ENCODE peak calls at places on chromosomes 3 and 15, in seven cellular contexts. B is cardiac muscle cell, Y is Panc1, M is Peyer's patch, C is IMR-90, P is GM12878, D is heart right ventricle. W is an unnamed sample. For H3K9me3, the result is how much of the 10 kb centered on the place peaks cover.

GRCh38 chr3:154480033-154480432 is 50.0 kb upstream of the GPR149 start:
- DNase-seq in M (no peak), P (no peak), C (no peak), B (no peak), D (no peak), Y (no peak), W (no peak)

GRCh38 chr3:52062499-52062898 is 6.1 kb upstream of the DUSP7 start:
- DNase-seq in D (no peak), M (no peak), Y (no peak), B (peak), C (peak), P (peak), W (no peak)

GRCh38 chr3:63746211-63746610 is 72.9 kb upstream of the C3orf49 start:
- DNase-seq in Y (no peak), B (no peak), M (no peak), D (no peak), C (no peak), P (no peak), W (no peak)

GRCh38 chr3:82927309-82928253 is 1166.1 kb upstream of the GBE1 start:
- DNase-seq in P (no peak), D (no peak), Y (no peak), M (no peak), B (no peak), C (no peak), W (no peak)

GRCh38 chr3:36546196-36546595 is 165.9 kb downstream of the STAC start:
- DNase-seq in B (peak), M (no peak), Y (no peak), C (no peak), D (no peak), P (no peak), W (no peak)

GRCh38 chr3:157157836-157158235 is 2.1 kb downstream of the CCNL1 start:
- DNase-seq in D (no peak), P (no peak), B (no peak), M (no peak), Y (no peak), C (no peak), W (no peak)

GRCh38 chr15:73141216-73141900 is 89.1 kb downstream of the NEO1 start:
- DNase-seq in Y (no peak), M (no peak), B (peak), C (no peak), D (no peak), P (no peak), W (no peak)

GRCh38 chr15:22980189-22981136 is at the start of gene CYFIP1:
- DNase-seq in D (peak), C (peak), B (peak), M (peak), Y (no peak), P (no peak), W (peak)

GRCh38 chr3:160956785-160957184 is 148.4 kb downstream of the B3GALNT1 start:
- DNase-seq in C (peak), Y (no peak), M (no peak), D (no peak), P (no peak), B (peak), W (no peak)

GRCh38 chr3:149658444-149659172 is 783 bp upstream of the WWTR1 start:
- DNase-seq in Y (no peak), D (peak), P (no peak), B (peak), M (peak), C (peak), W (peak)

GRCh38 chr3:4979401-4980228 is at the start of gene BHLHE40:
- DNase-seq in Y (no peak), M (no peak), C (no peak), D (no peak), P (no peak), B (peak), W (no peak)

GRCh38 chr15:52679232-52680040 is at the start of gene ATOSA:
- DNase-seq in M (peak), P (peak), Y (no peak), B (peak), D (peak), C (peak), W (peak)

GRCh38 chr3:30518201-30518864 is 88.1 kb upstream of the TGFBR2 start:
- DNase-seq in M (no peak), B (peak), Y (no peak), D (no peak), P (no peak), C (peak), W (peak)

GRCh38 chr3:99646107-99646435 is 7.7 kb downstream of the COL8A1 start:
- DNase-seq in Y (no peak), M (no peak), C (no peak), D (no peak), B (no peak), P (no peak), W (no peak)

GRCh38 chr3:5198986-5199731 is 11.7 kb downstream of the EDEM1 start:
- DNase-seq in P (no peak), C (no peak), D (no peak), Y (no peak), M (no peak), B (no peak), W (no peak)

GRCh38 chr15:30929064-30929669 is 25.5 kb downstream of the FAN1 start:
- DNase-seq in D (no peak), M (no peak), Y (no peak), C (no peak), B (no peak), P (no peak), W (no peak)

GRCh38 chr15:30065025-30065801 is 17.5 kb upstream of the GOLGA8J start:
- DNase-seq in P (no peak), Y (no peak), D (no peak), B (peak), M (no peak), C (peak), W (peak)

GRCh38 chr3:105865867-105866350 is 2.9 kb downstream of the CBLB start:
- DNase-seq in C (no peak), M (no peak), D (no peak), Y (no peak), B (no peak), P (no peak), W (no peak)

DNA sequence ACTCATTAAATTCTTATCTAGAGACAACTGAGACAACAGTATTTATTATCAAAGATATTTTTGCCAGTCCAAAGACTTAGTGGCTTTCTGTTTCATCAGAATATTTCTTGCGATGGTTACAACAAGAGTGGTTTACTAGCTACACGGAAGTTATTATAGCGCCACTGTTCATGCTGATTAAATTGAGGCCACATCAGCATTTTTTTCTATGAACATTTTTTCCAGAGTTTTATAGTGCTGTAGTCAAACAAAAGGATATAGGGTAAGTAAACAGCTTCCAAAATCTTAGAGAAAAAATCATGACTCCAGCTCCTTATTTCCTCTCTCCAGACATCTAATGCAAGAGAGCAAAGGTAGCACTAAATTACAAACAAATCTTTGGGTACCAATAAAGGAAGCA is 1264.4 kb downstream of the ZPLD1 start:
- DNase-seq in P (no peak), C (no peak), D (no peak), Y (no peak), B (no peak), M (no peak), W (no peak)
- H3K9me3 ChIP-seq in P (under half), C (under half), D (under half), Y (under half), B (under half), M (under half), W (under half)

GRCh38 chr3:32261545-32261944 is 23.1 kb downstream of the CMTM8 start:
- DNase-seq in C (no peak), P (no peak), D (no peak), M (no peak), B (no peak), Y (no peak), W (no peak)

GRCh38 chr3:32257042-32257441 is 18.6 kb downstream of the CMTM8 start:
- DNase-seq in C (no peak), D (no peak), P (no peak), Y (no peak), M (no peak), B (no peak), W (no peak)

GRCh38 chr3:32258869-32259268 is 20.4 kb downstream of the CMTM8 start:
- DNase-seq in C (no peak), M (no peak), Y (no peak), D (no peak), B (no peak), P (no peak), W (peak)

GRCh38 chr3:32257641-32258438 is 19.4 kb downstream of the CMTM8 start:
- DNase-seq in D (no peak), B (no peak), P (no peak), C (no peak), Y (no peak), M (no peak), W (no peak)

GRCh38 chr3:32262201-32262600 is 23.7 kb downstream of the CMTM8 start:
- DNase-seq in Y (no peak), P (no peak), D (no peak), M (no peak), C (no peak), B (no peak), W (peak)
- TF ChIP-seq CTCF in Y (no peak), P (no peak), D (no peak), M (no peak), C (no peak), B (no peak), W (no peak)

GRCh38 chr15:68364660-68365035 is 67.3 kb downstream of the ITGA11 start:
- DNase-seq in B (no peak), M (no peak), Y (no peak), D (no peak), P (no peak), C (no peak), W (no peak)
- H3K9me3 ChIP-seq in B (under half), M (under half), Y (under half), D (under half), P (under half), C (under half), W (under half)

GRCh38 chr3:13199006-13199776 is 126.0 kb upstream of the IQSEC1 start:
- DNase-seq in P (no peak), M (peak), Y (no peak), D (no peak), B (no peak), C (no peak), W (no peak)

GRCh38 chr3:13199899-13200451 is 126.7 kb upstream of the IQSEC1 start:
- DNase-seq in C (no peak), M (no peak), B (no peak), D (no peak), Y (no peak), P (no peak), W (no peak)

GRCh38 chr3:13200465-13200864 is 127.2 kb upstream of the IQSEC1 start:
- DNase-seq in D (no peak), P (no peak), Y (no peak), C (no peak), M (peak), B (no peak), W (no peak)

GRCh38 chr3:13202744-13203397 is 129.6 kb upstream of the IQSEC1 start:
- DNase-seq in B (no peak), Y (no peak), C (no peak), P (no peak), D (no peak), M (no peak), W (no peak)

GRCh38 chr3:13200951-13201350 is 127.7 kb upstream of the IQSEC1 start:
- DNase-seq in P (no peak), C (no peak), B (peak), M (no peak), D (no peak), Y (no peak), W (no peak)
- TF ChIP-seq CTCF in P (peak), C (peak), B (no peak), M (no peak), D (peak), Y (no peak), W (no peak)

W was measured in lung.